ENCODE peak calls at places on chromosome 19, in eight cellular contexts. One of them, this sample, is unnamed.

GRCh38 chr19:13987101-13987890 is 18.8 kb downstream of the RFX1 start:
- DNase-seq in heart left ventricle: peak
- DNase-seq in A549: no peak
- DNase-seq in Peyer's patch: no peak
- DNase-seq in left cardiac atrium: peak
- DNase-seq in CD8-positive, alpha-beta T cell: no peak
- DNase-seq in activated naive CD4-positive, alpha-beta T cell treated with anti-CD3 and anti-CD28 coated beads for 36 hours: no peak
- DNase-seq in nephron progenitor cell: peak
- DNase-seq in this sample: no peak

GRCh38 chr19:4267101-4267900 is 11.8 kb upstream of the SHD start:
- DNase-seq in A549: peak
- DNase-seq in CD8-positive, alpha-beta T cell: peak
- DNase-seq in activated naive CD4-positive, alpha-beta T cell treated with anti-CD3 and anti-CD28 coated beads for 36 hours: peak
- DNase-seq in nephron progenitor cell: peak
- DNase-seq in left cardiac atrium: peak
- DNase-seq in Peyer's patch: peak
- DNase-seq in heart left ventricle: peak
- DNase-seq in this sample: peak

GRCh38 chr19:16369306-16369663 is 44.7 kb downstream of the KLF2 start:
- DNase-seq in heart left ventricle: no peak
- DNase-seq in left cardiac atrium: no peak
- DNase-seq in nephron progenitor cell: no peak
- DNase-seq in A549: no peak
- DNase-seq in activated naive CD4-positive, alpha-beta T cell treated with anti-CD3 and anti-CD28 coated beads for 36 hours: no peak
- DNase-seq in Peyer's patch: no peak
- DNase-seq in CD8-positive, alpha-beta T cell: no peak
- DNase-seq in this sample: no peak

GRCh38 chr19:40867701-40868100 is 14.3 kb downstream of the CYP2A7 start:
- DNase-seq in heart left ventricle: no peak
- DNase-seq in A549: no peak
- DNase-seq in Peyer's patch: no peak
- DNase-seq in CD8-positive, alpha-beta T cell: no peak
- DNase-seq in activated naive CD4-positive, alpha-beta T cell treated with anti-CD3 and anti-CD28 coated beads for 36 hours: no peak
- DNase-seq in left cardiac atrium: no peak
- DNase-seq in nephron progenitor cell: no peak
- DNase-seq in this sample: no peak

GRCh38 chr19:40033989-40034560 is 22.0 kb downstream of the ZNF780B start:
- DNase-seq in Peyer's patch: no peak
- DNase-seq in A549: no peak
- DNase-seq in left cardiac atrium: no peak
- DNase-seq in CD8-positive, alpha-beta T cell: no peak
- DNase-seq in heart left ventricle: no peak
- DNase-seq in nephron progenitor cell: no peak
- DNase-seq in activated naive CD4-positive, alpha-beta T cell treated with anti-CD3 and anti-CD28 coated beads for 36 hours: no peak
- DNase-seq in this sample: no peak

GRCh38 chr19:35468637-35469036 is 20.6 kb downstream of the FFAR2 start:
- DNase-seq in left cardiac atrium: peak
- DNase-seq in A549: peak
- DNase-seq in CD8-positive, alpha-beta T cell: peak
- DNase-seq in activated naive CD4-positive, alpha-beta T cell treated with anti-CD3 and anti-CD28 coated beads for 36 hours: peak
- DNase-seq in nephron progenitor cell: peak
- DNase-seq in Peyer's patch: peak
- DNase-seq in heart left ventricle: peak
- DNase-seq in this sample: peak

GRCh38 chr19:47227347-47228167 is 3.4 kb downstream of the BBC3 start:
- DNase-seq in A549: peak
- DNase-seq in left cardiac atrium: peak
- DNase-seq in CD8-positive, alpha-beta T cell: peak
- DNase-seq in activated naive CD4-positive, alpha-beta T cell treated with anti-CD3 and anti-CD28 coated beads for 36 hours: peak
- DNase-seq in Peyer's patch: peak
- DNase-seq in heart left ventricle: peak
- DNase-seq in nephron progenitor cell: peak
- DNase-seq in this sample: peak

GRCh38 chr19:38842439-38843174 is 7.2 kb downstream of the HNRNPL start:
- DNase-seq in Peyer's patch: peak
- DNase-seq in activated naive CD4-positive, alpha-beta T cell treated with anti-CD3 and anti-CD28 coated beads for 36 hours: peak
- DNase-seq in heart left ventricle: no peak
- DNase-seq in left cardiac atrium: no peak
- DNase-seq in CD8-positive, alpha-beta T cell: peak
- DNase-seq in A549: peak
- DNase-seq in nephron progenitor cell: no peak
- DNase-seq in this sample: no peak

GRCh38 chr19:10566658-10567410 is 1.0 kb upstream of the KRI1 start:
- DNase-seq in nephron progenitor cell: no peak
- DNase-seq in left cardiac atrium: peak
- DNase-seq in A549: no peak
- DNase-seq in Peyer's patch: peak
- DNase-seq in heart left ventricle: no peak
- DNase-seq in activated naive CD4-positive, alpha-beta T cell treated with anti-CD3 and anti-CD28 coated beads for 36 hours: peak
- DNase-seq in CD8-positive, alpha-beta T cell: peak
- DNase-seq in this sample: no peak

GRCh38 chr19:1245884-1246816 is 2.2 kb upstream of the MIDN start:
- DNase-seq in left cardiac atrium: peak
- DNase-seq in heart left ventricle: peak
- DNase-seq in nephron progenitor cell: peak
- DNase-seq in activated naive CD4-positive, alpha-beta T cell treated with anti-CD3 and anti-CD28 coated beads for 36 hours: no peak
- DNase-seq in A549: no peak
- DNase-seq in Peyer's patch: peak
- DNase-seq in CD8-positive, alpha-beta T cell: peak
- DNase-seq in this sample: peak

GRCh38 chr19:38031423-38031770 is 124.4 kb downstream of the SIPA1L3 start:
- DNase-seq in heart left ventricle: no peak
- DNase-seq in CD8-positive, alpha-beta T cell: no peak
- DNase-seq in left cardiac atrium: no peak
- DNase-seq in nephron progenitor cell: no peak
- DNase-seq in activated naive CD4-positive, alpha-beta T cell treated with anti-CD3 and anti-CD28 coated beads for 36 hours: no peak
- DNase-seq in A549: no peak
- DNase-seq in Peyer's patch: no peak
- DNase-seq in this sample: no peak

GRCh38 chr19:13946414-13946813 is 5.9 kb upstream of the DCAF15 start:
- DNase-seq in heart left ventricle: no peak
- DNase-seq in CD8-positive, alpha-beta T cell: no peak
- DNase-seq in A549: no peak
- DNase-seq in nephron progenitor cell: no peak
- DNase-seq in left cardiac atrium: no peak
- DNase-seq in Peyer's patch: no peak
- DNase-seq in activated naive CD4-positive, alpha-beta T cell treated with anti-CD3 and anti-CD28 coated beads for 36 hours: no peak
- DNase-seq in this sample: no peak

GRCh38 chr19:23787106-23787505 is 28.4 kb upstream of the ZNF681 start:
- DNase-seq in heart left ventricle: no peak
- DNase-seq in nephron progenitor cell: no peak
- DNase-seq in activated naive CD4-positive, alpha-beta T cell treated with anti-CD3 and anti-CD28 coated beads for 36 hours: no peak
- DNase-seq in left cardiac atrium: no peak
- DNase-seq in CD8-positive, alpha-beta T cell: no peak
- DNase-seq in Peyer's patch: no peak
- DNase-seq in A549: no peak
- DNase-seq in this sample: no peak

GRCh38 chr19:29505034-29505824 is 20.6 kb upstream of the VSTM2B start:
- DNase-seq in left cardiac atrium: no peak
- DNase-seq in nephron progenitor cell: peak
- DNase-seq in A549: no peak
- DNase-seq in Peyer's patch: no peak
- DNase-seq in activated naive CD4-positive, alpha-beta T cell treated with anti-CD3 and anti-CD28 coated beads for 36 hours: no peak
- DNase-seq in CD8-positive, alpha-beta T cell: no peak
- DNase-seq in heart left ventricle: no peak
- DNase-seq in this sample: peak

GRCh38 chr19:35909684-35910035 is 1.6 kb upstream of the TYROBP start:
- DNase-seq in activated naive CD4-positive, alpha-beta T cell treated with anti-CD3 and anti-CD28 coated beads for 36 hours: no peak
- DNase-seq in A549: no peak
- DNase-seq in heart left ventricle: no peak
- DNase-seq in left cardiac atrium: no peak
- DNase-seq in Peyer's patch: no peak
- DNase-seq in nephron progenitor cell: no peak
- DNase-seq in CD8-positive, alpha-beta T cell: no peak
- DNase-seq in this sample: no peak

GRCh38 chr19:10568444-10568825 is 344 bp downstream of the CDKN2D start:
- DNase-seq in left cardiac atrium: no peak
- DNase-seq in A549: no peak
- DNase-seq in CD8-positive, alpha-beta T cell: peak
- DNase-seq in activated naive CD4-positive, alpha-beta T cell treated with anti-CD3 and anti-CD28 coated beads for 36 hours: peak
- DNase-seq in Peyer's patch: peak
- DNase-seq in heart left ventricle: no peak
- DNase-seq in nephron progenitor cell: no peak
- DNase-seq in this sample: no peak

GRCh38 chr19:13502231-13502630 is 4.0 kb downstream of the CACNA1A start:
- DNase-seq in Peyer's patch: no peak
- DNase-seq in CD8-positive, alpha-beta T cell: no peak
- DNase-seq in A549: no peak
- DNase-seq in nephron progenitor cell: no peak
- DNase-seq in left cardiac atrium: no peak
- DNase-seq in activated naive CD4-positive, alpha-beta T cell treated with anti-CD3 and anti-CD28 coated beads for 36 hours: no peak
- DNase-seq in heart left ventricle: no peak
- DNase-seq in this sample: no peak

GRCh38 chr19:54164369-54165068 is 5.0 kb upstream of the LENG1 start:
- DNase-seq in heart left ventricle: peak
- DNase-seq in left cardiac atrium: no peak
- DNase-seq in nephron progenitor cell: peak
- DNase-seq in CD8-positive, alpha-beta T cell: peak
- DNase-seq in A549: peak
- DNase-seq in Peyer's patch: peak
- DNase-seq in activated naive CD4-positive, alpha-beta T cell treated with anti-CD3 and anti-CD28 coated beads for 36 hours: peak
- DNase-seq in this sample: peak

GRCh38 chr19:13315495-13315894 is 165.3 kb downstream of the IER2 start:
- DNase-seq in left cardiac atrium: no peak
- DNase-seq in activated naive CD4-positive, alpha-beta T cell treated with anti-CD3 and anti-CD28 coated beads for 36 hours: no peak
- DNase-seq in Peyer's patch: no peak
- DNase-seq in CD8-positive, alpha-beta T cell: no peak
- DNase-seq in A549: no peak
- DNase-seq in nephron progenitor cell: no peak
- DNase-seq in heart left ventricle: no peak
- DNase-seq in this sample: no peak

GRCh38 chr19:2235396-2236284 is 489 bp downstream of the PLEKHJ1 start:
- DNase-seq in Peyer's patch: peak
- DNase-seq in nephron progenitor cell: no peak
- DNase-seq in activated naive CD4-positive, alpha-beta T cell treated with anti-CD3 and anti-CD28 coated beads for 36 hours: no peak
- DNase-seq in heart left ventricle: peak
- DNase-seq in left cardiac atrium: no peak
- DNase-seq in CD8-positive, alpha-beta T cell: no peak
- DNase-seq in A549: no peak
- DNase-seq in this sample: peak

GRCh38 chr19:6476155-6476895 is 5.3 kb downstream of the DENND1C start:
- DNase-seq in CD8-positive, alpha-beta T cell: peak
- DNase-seq in nephron progenitor cell: peak
- DNase-seq in left cardiac atrium: peak
- DNase-seq in activated naive CD4-positive, alpha-beta T cell treated with anti-CD3 and anti-CD28 coated beads for 36 hours: peak
- DNase-seq in A549: peak
- DNase-seq in Peyer's patch: peak
- DNase-seq in heart left ventricle: peak
- DNase-seq in this sample: peak

GRCh38 chr19:56252699-56253422 is 19.7 kb upstream of the EDDM13 start:
- DNase-seq in Peyer's patch: peak
- DNase-seq in left cardiac atrium: peak
- DNase-seq in activated naive CD4-positive, alpha-beta T cell treated with anti-CD3 and anti-CD28 coated beads for 36 hours: peak
- DNase-seq in CD8-positive, alpha-beta T cell: peak
- DNase-seq in heart left ventricle: peak
- DNase-seq in nephron progenitor cell: peak
- DNase-seq in A549: peak
- DNase-seq in this sample: peak

GRCh38 chr19:1653300-1653628 is 849 bp upstream of the TCF3 start:
- DNase-seq in Peyer's patch: no peak
- DNase-seq in CD8-positive, alpha-beta T cell: no peak
- DNase-seq in nephron progenitor cell: no peak
- DNase-seq in left cardiac atrium: no peak
- DNase-seq in A549: no peak
- DNase-seq in activated naive CD4-positive, alpha-beta T cell treated with anti-CD3 and anti-CD28 coated beads for 36 hours: no peak
- DNase-seq in heart left ventricle: no peak
- DNase-seq in this sample: no peak

GRCh38 chr19:33684550-33685303 is 63.0 kb downstream of the CHST8 start:
- DNase-seq in CD8-positive, alpha-beta T cell: no peak
- DNase-seq in activated naive CD4-positive, alpha-beta T cell treated with anti-CD3 and anti-CD28 coated beads for 36 hours: no peak
- DNase-seq in heart left ventricle: no peak
- DNase-seq in A549: no peak
- DNase-seq in Peyer's patch: no peak
- DNase-seq in left cardiac atrium: no peak
- DNase-seq in nephron progenitor cell: peak
- DNase-seq in this sample: peak

GRCh38 chr19:51607077-51607476 is 23.1 kb downstream of the SIGLEC5 start:
- DNase-seq in left cardiac atrium: no peak
- DNase-seq in CD8-positive, alpha-beta T cell: no peak
- DNase-seq in heart left ventricle: no peak
- DNase-seq in activated naive CD4-positive, alpha-beta T cell treated with anti-CD3 and anti-CD28 coated beads for 36 hours: peak
- DNase-seq in A549: no peak
- DNase-seq in Peyer's patch: peak
- DNase-seq in nephron progenitor cell: no peak
- DNase-seq in this sample: no peak

GRCh38 chr19:17803264-17803896 is 8.4 kb downstream of the B3GNT3 start:
- DNase-seq in nephron progenitor cell: no peak
- DNase-seq in CD8-positive, alpha-beta T cell: peak
- DNase-seq in activated naive CD4-positive, alpha-beta T cell treated with anti-CD3 and anti-CD28 coated beads for 36 hours: peak
- DNase-seq in Peyer's patch: peak
- DNase-seq in heart left ventricle: no peak
- DNase-seq in A549: no peak
- DNase-seq in left cardiac atrium: no peak
- DNase-seq in this sample: peak

GRCh38 chr19:18496167-18496979 is 25.5 kb downstream of the ELL start:
- DNase-seq in heart left ventricle: no peak
- DNase-seq in Peyer's patch: peak
- DNase-seq in CD8-positive, alpha-beta T cell: peak
- DNase-seq in nephron progenitor cell: no peak
- DNase-seq in left cardiac atrium: no peak
- DNase-seq in activated naive CD4-positive, alpha-beta T cell treated with anti-CD3 and anti-CD28 coated beads for 36 hours: peak
- DNase-seq in A549: no peak
- DNase-seq in this sample: no peak

GRCh38 chr19:2334986-2335846 is 6.7 kb downstream of the SPPL2B start:
- DNase-seq in CD8-positive, alpha-beta T cell: no peak
- DNase-seq in nephron progenitor cell: no peak
- DNase-seq in left cardiac atrium: no peak
- DNase-seq in A549: no peak
- DNase-seq in heart left ventricle: no peak
- DNase-seq in activated naive CD4-positive, alpha-beta T cell treated with anti-CD3 and anti-CD28 coated beads for 36 hours: peak
- DNase-seq in Peyer's patch: no peak
- DNase-seq in this sample: no peak

GRCh38 chr19:11052391-11052790 is 36.9 kb upstream of the LDLR start:
- DNase-seq in A549: no peak
- DNase-seq in CD8-positive, alpha-beta T cell: no peak
- DNase-seq in Peyer's patch: no peak
- DNase-seq in nephron progenitor cell: no peak
- DNase-seq in heart left ventricle: no peak
- DNase-seq in activated naive CD4-positive, alpha-beta T cell treated with anti-CD3 and anti-CD28 coated beads for 36 hours: no peak
- DNase-seq in left cardiac atrium: no peak
- DNase-seq in this sample: no peak

GRCh38 chr19:45506991-45507863 is at the start of gene VASP:
- DNase-seq in nephron progenitor cell: peak
- DNase-seq in Peyer's patch: peak
- DNase-seq in heart left ventricle: peak
- DNase-seq in left cardiac atrium: peak
- DNase-seq in CD8-positive, alpha-beta T cell: peak
- DNase-seq in activated naive CD4-positive, alpha-beta T cell treated with anti-CD3 and anti-CD28 coated beads for 36 hours: peak
- DNase-seq in A549: peak
- DNase-seq in this sample: peak

GRCh38 chr19:6773323-6773931 is 919 bp downstream of the VAV1 start:
- DNase-seq in activated naive CD4-positive, alpha-beta T cell treated with anti-CD3 and anti-CD28 coated beads for 36 hours: peak
- DNase-seq in left cardiac atrium: peak
- DNase-seq in nephron progenitor cell: no peak
- DNase-seq in CD8-positive, alpha-beta T cell: peak
- DNase-seq in heart left ventricle: peak
- DNase-seq in Peyer's patch: peak
- DNase-seq in A549: no peak
- DNase-seq in this sample: no peak

GRCh38 chr19:35216026-35216832 is 12.3 kb downstream of the FAM187B start:
- DNase-seq in heart left ventricle: no peak
- DNase-seq in Peyer's patch: no peak
- DNase-seq in nephron progenitor cell: no peak
- DNase-seq in A549: no peak
- DNase-seq in left cardiac atrium: no peak
- DNase-seq in activated naive CD4-positive, alpha-beta T cell treated with anti-CD3 and anti-CD28 coated beads for 36 hours: no peak
- DNase-seq in CD8-positive, alpha-beta T cell: no peak
- DNase-seq in this sample: no peak

This sample was measured in neural progenitor cell.